ENCODE peak calls at places on chromosomes 12 and 14, in six cellular contexts. W is lower lobe of right lung, P is left lung, H is GM12878, B is fibroblast of lung, D is ascending aorta. X is an unnamed sample. For H3K9me3 and H3K4me1, the result is how much of the 10 kb centered on the place peaks cover.

GRCh38 chr12:76471579-76471978 is 88.0 kb downstream of the OSBPL8 start:
- DNase-seq in W (no peak), B (no peak), P (no peak), H (no peak), D (no peak), X (no peak)

GRCh38 chr14:101174980-101175606 is 271.6 kb upstream of the RTL1 start:
- DNase-seq in B (no peak), W (no peak), D (no peak), P (peak), H (no peak), X (peak)

GRCh38 chr12:51188359-51189051 is 15.6 kb upstream of the TFCP2 start:
- DNase-seq in W (no peak), H (peak), D (no peak), P (no peak), B (no peak), X (no peak)

GRCh38 chr12:10194160-10194559 is 15.3 kb downstream of the TMEM52B start:
- DNase-seq in P (no peak), H (no peak), D (no peak), B (peak), W (no peak), X (no peak)

GRCh38 chr14:102517412-102518062 is 8.0 kb upstream of the ANKRD9 start:
- DNase-seq in H (no peak), D (no peak), W (no peak), B (no peak), P (peak), X (no peak)

GRCh38 chr14:32382704-32383103 is 53.6 kb downstream of the AKAP6 start:
- DNase-seq in H (no peak), W (no peak), D (no peak), B (no peak), P (no peak), X (no peak)

GRCh38 chr12:127533353-127533752 is 733.6 kb upstream of the TMEM132C start:
- DNase-seq in D (no peak), B (no peak), H (no peak), P (no peak), W (no peak), X (no peak)

GRCh38 chr12:99978152-99978551 is 6.6 kb downstream of the ANKS1B start:
- DNase-seq in H (no peak), D (no peak), P (no peak), W (no peak), B (no peak), X (no peak)

GRCh38 chr14:62133776-62134175 is 371.6 kb downstream of the SNAPC1 start:
- DNase-seq in H (no peak), P (no peak), B (no peak), W (no peak), D (no peak), X (no peak)

GRCh38 chr14:68512088-68512487 is 280.8 kb downstream of the ZFP36L1 start:
- DNase-seq in P (no peak), B (peak), H (no peak), W (no peak), D (no peak), X (no peak)

GRCh38 chr14:103418508-103418818 is 33.2 kb downstream of the MARK3 start:
- DNase-seq in B (peak), P (no peak), H (no peak), D (no peak), W (no peak), X (no peak)

GRCh38 chr14:22577334-22577908 is 11.6 kb downstream of the DAD1 start:
- DNase-seq in B (no peak), D (no peak), H (no peak), P (no peak), W (no peak), X (no peak)

GRCh38 chr12:28222081-28222700 is 31.9 kb downstream of the CCDC91 start:
- DNase-seq in P (no peak), D (no peak), H (no peak), W (no peak), B (peak), X (no peak)

GRCh38 chr14:37194698-37195097 is 3.0 kb upstream of the MIPOL1 start:
- DNase-seq in W (no peak), P (no peak), D (no peak), B (no peak), H (no peak), X (no peak)

GRCh38 chr12:121560392-121561021 is 20.3 kb downstream of the KDM2B start:
- DNase-seq in P (no peak), W (no peak), H (peak), B (no peak), D (no peak), X (no peak)

GRCh38 chr12:26732010-26732908 is 100.7 kb downstream of the ITPR2 start:
- DNase-seq in P (no peak), D (no peak), B (no peak), W (no peak), H (peak), X (no peak)

GRCh38 chr12:69056743-69057515 is 124.0 kb upstream of the CPM start:
- DNase-seq in D (no peak), H (no peak), B (peak), P (no peak), W (no peak), X (no peak)

GRCh38 chr12:94670075-94670474 is 19.7 kb upstream of the TMCC3 start:
- DNase-seq in P (no peak), B (no peak), W (no peak), D (no peak), H (no peak), X (no peak)

GRCh38 chr14:25406818-25407217 is 356.9 kb upstream of the STXBP6 start:
- DNase-seq in P (no peak), D (no peak), W (no peak), H (no peak), B (peak), X (no peak)

GRCh38 chr12:132771126-132771838 is 9.7 kb upstream of the ANKLE2 start:
- DNase-seq in H (no peak), D (no peak), P (no peak), B (peak), W (no peak), X (no peak)

GRCh38 chr12:19850341-19851065 is 411.2 kb downstream of the AEBP2 start:
- DNase-seq in W (no peak), P (no peak), B (peak), H (no peak), D (no peak), X (no peak)

GRCh38 chr12:128654462-128654861 is 169.3 kb downstream of the SLC15A4 start:
- DNase-seq in W (no peak), P (no peak), B (no peak), D (no peak), H (no peak), X (no peak)

GRCh38 chr12:85641796-85642195 is 194.4 kb downstream of the RASSF9 start:
- DNase-seq in H (no peak), B (peak), D (no peak), P (no peak), W (no peak), X (no peak)

GRCh38 chr12:49705479-49706267 is 1.5 kb downstream of the FMNL3 start:
- DNase-seq in B (peak), P (no peak), D (peak), W (peak), H (no peak), X (no peak)

GRCh38 chr12:110141389-110141788 is 17.2 kb downstream of the IFT81 start:
- DNase-seq in H (no peak), B (peak), W (no peak), D (no peak), P (no peak), X (no peak)

GRCh38 chr12:69553626-69554248 is 31.5 kb upstream of the CCT2 start:
- DNase-seq in W (no peak), P (no peak), B (peak), D (no peak), H (no peak), X (no peak)

GRCh38 chr12:123771261-123771660 is 9.2 kb downstream of the DNAH10 start:
- DNase-seq in W (no peak), P (no peak), B (no peak), D (no peak), H (no peak), X (no peak)

GRCh38 chr12:80754259-80754658 is 37.5 kb downstream of the MYF5 start:
- DNase-seq in H (no peak), P (no peak), B (no peak), W (no peak), D (no peak), X (no peak)

GRCh38 chr14:98607341-98607910 is 664.6 kb downstream of the BCL11B start:
- DNase-seq in H (no peak), D (no peak), P (no peak), W (no peak), B (no peak), X (peak)
- H3K9me3 ChIP-seq in H (under half), D (under half), P (under half), W (under half), B (under half), X (under half)

GRCh38 chr12:65493893-65494205 is 215.4 kb downstream of the MSRB3 start:
- DNase-seq in W (no peak), D (no peak), P (no peak), H (no peak), B (no peak), X (no peak)
- H3K4me1 ChIP-seq in W (under half), D (under half), P (under half), H (under half), B (under half), X (under half)

GRCh38 chr14:104705340-104706047 is 16.1 kb downstream of the INF2 start:
- DNase-seq in H (no peak), B (no peak), P (no peak), W (no peak), D (no peak), X (no peak)
- H3K27ac ChIP-seq in H (no peak), B (no peak), P (no peak), W (no peak), D (no peak), X (no peak)

GRCh38 chr14:28001002-28001401 is 765.6 kb upstream of the FOXG1 start:
- DNase-seq in H (no peak), D (no peak), W (no peak), P (no peak), B (no peak), X (no peak)
- H3K9me3 ChIP-seq in H (under half), D (under half), W (under half), P (under half), B (under half), X (under half)

GRCh38 chr14:76480426-76480825 is 104.5 kb downstream of the ESRRB start:
- DNase-seq in B (no peak), W (no peak), P (no peak), D (no peak), H (no peak), X (no peak)
- H3K4me1 ChIP-seq in B (under half), W (under half), P (under half), D (under half), H (under half), X (under half)

GRCh38 chr14:52071675-52072074 is 2.8 kb upstream of the NID2 start:
- DNase-seq in P (no peak), D (no peak), H (no peak), B (no peak), W (no peak), X (peak)

GRCh38 chr14:52064174-52064573 is 4.7 kb downstream of the NID2 start:
- DNase-seq in W (no peak), H (no peak), D (no peak), P (no peak), B (no peak), X (peak)

GRCh38 chr14:52068741-52069616 is at the start of gene NID2:
- DNase-seq in W (peak), P (peak), H (no peak), B (peak), D (no peak), X (peak)

GRCh38 chr14:52069617-52070431 is 965 bp upstream of the NID2 start:
- DNase-seq in B (peak), W (no peak), H (no peak), P (peak), D (no peak), X (peak)

GRCh38 chr14:52067873-52068740 is 752 bp downstream of the NID2 start:
- DNase-seq in D (no peak), W (no peak), B (peak), H (no peak), P (peak), X (peak)
- H3K27ac ChIP-seq in D (peak), W (peak), B (peak), H (no peak), P (peak), X (peak)

GRCh38 chr14:33631021-33631420 is 319.9 kb downstream of the EGLN3 start:
- DNase-seq in W (no peak), P (no peak), H (no peak), B (peak), D (no peak), X (no peak)
- H3K9me3 ChIP-seq in W (under half), P (under half), H (under half), B (under half), D (under half), X (under half)

GRCh38 chr14:52008136-52008535 is 18.8 kb downstream of the RTRAF start:
- DNase-seq in B (no peak), P (no peak), W (no peak), D (no peak), H (no peak), X (no peak)

GRCh38 chr14:52005625-52006024 is 16.3 kb downstream of the RTRAF start:
- DNase-seq in H (no peak), B (no peak), P (no peak), D (no peak), W (no peak), X (no peak)

GRCh38 chr14:52006361-52006760 is 17.0 kb downstream of the RTRAF start:
- DNase-seq in B (no peak), W (no peak), P (no peak), H (no peak), D (no peak), X (no peak)

GRCh38 chr14:52007211-52007610 is 17.9 kb downstream of the RTRAF start:
- DNase-seq in H (no peak), D (no peak), B (no peak), P (no peak), W (no peak), X (no peak)

DNA sequence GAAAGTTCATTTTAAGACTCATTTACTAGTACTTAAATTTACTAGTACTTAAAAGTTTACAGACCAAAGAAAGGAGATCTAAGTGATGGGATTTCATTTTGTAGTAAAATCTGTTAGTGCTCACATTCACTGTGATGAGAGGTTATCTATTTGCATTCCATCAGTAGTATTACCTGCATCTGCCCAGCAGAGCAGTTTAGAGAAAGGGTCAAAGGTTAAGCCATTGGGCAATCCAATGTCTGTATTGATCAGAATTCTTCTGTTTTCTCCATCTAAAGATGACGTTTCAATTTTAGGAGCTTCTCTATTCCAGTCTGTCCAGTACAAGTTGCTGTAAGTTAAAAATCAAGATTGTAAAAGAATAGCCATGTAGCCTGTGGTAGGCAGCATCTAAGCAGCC is 18.3 kb downstream of the RTRAF start:
- DNase-seq in W (no peak), B (no peak), P (no peak), D (no peak), H (no peak), X (no peak)
- H3K4me1 ChIP-seq in W (under half), B (under half), P (under half), D (under half), H (under half), X (half or more)

X was measured in esophagus muscularis mucosa.